ENCODE peak calls at places on chromosomes 13 and 19, in seven cellular contexts. P, K, T, U, I, E and D are unnamed samples.

GRCh38 chr19:39936622-39937021 is 2.2 kb upstream of the FCGBP start:
- DNase-seq in P (no peak), K (no peak), T (no peak), U (no peak), I (no peak), E (no peak), D (no peak)

GRCh38 chr19:7709932-7710460 is 8.1 kb upstream of the FCER2 start:
- DNase-seq in P (no peak), K (no peak), T (no peak), U (no peak), I (no peak), E (no peak), D (no peak)

GRCh38 chr19:16400911-16401675 is 70.7 kb downstream of the EPS15L1 start:
- DNase-seq in P (no peak), K (no peak), T (no peak), U (no peak), I (no peak), E (no peak), D (no peak)

GRCh38 chr13:38415233-38415632 is 65.6 kb downstream of the UFM1 start:
- DNase-seq in P (no peak), K (no peak), T (no peak), U (no peak), I (no peak), E (no peak), D (no peak)

GRCh38 chr19:38308926-38309614 is 5.0 kb downstream of the C19orf33 start:
- DNase-seq in P (no peak), K (no peak), T (no peak), U (no peak), I (no peak), E (no peak), D (no peak)

GRCh38 chr19:28425431-28425931 is 787.5 kb downstream of the UQCRFS1 start:
- DNase-seq in P (no peak), K (no peak), T (no peak), U (no peak), I (no peak), E (no peak), D (no peak)

GRCh38 chr19:16660763-16661479 is at the start of gene TMEM38A:
- DNase-seq in P (peak; percentile 7), K (peak; percentile 29), T (peak; percentile 62), U (peak; percentile 17), I (peak; percentile 62), E (peak; percentile 69), D (peak; percentile 72)

GRCh38 chr13:91904597-91904996 is 506.2 kb downstream of the GPC5 start:
- DNase-seq in P (no peak), K (no peak), T (no peak), U (no peak), I (no peak), E (no peak), D (no peak)

GRCh38 chr13:29582171-29582570 is 13.3 kb downstream of the SLC7A1 start:
- DNase-seq in P (no peak), K (no peak), T (no peak), U (no peak), I (no peak), E (peak; percentile 76), D (no peak)

GRCh38 chr13:95185311-95185710 is 115.9 kb downstream of the ABCC4 start:
- DNase-seq in P (no peak), K (peak; percentile 11), T (no peak), U (no peak), I (no peak), E (no peak), D (no peak)

GRCh38 chr13:94395889-94396288 is 83.6 kb downstream of the DCT start:
- DNase-seq in P (no peak), K (no peak), T (no peak), U (no peak), I (no peak), E (no peak), D (no peak)

GRCh38 chr19:33186835-33187540 is 7.1 kb upstream of the LRP3 start:
- DNase-seq in P (no peak), K (no peak), T (no peak), U (no peak), I (no peak), E (peak; percentile 59), D (no peak)

GRCh38 chr13:113121928-113122420 is 625 bp upstream of the F10 start:
- DNase-seq in P (no peak), K (no peak), T (no peak), U (no peak), I (no peak), E (peak; percentile 30), D (no peak)

GRCh38 chr13:94813920-94814500 is 101.7 kb upstream of the SOX21 start:
- DNase-seq in P (no peak), K (peak; percentile 63), T (no peak), U (no peak), I (no peak), E (no peak), D (no peak)

GRCh38 chr19:55075366-55075998 is at the start of gene EPS8L1:
- DNase-seq in P (no peak), K (no peak), T (no peak), U (no peak), I (no peak), E (peak; percentile 85), D (peak; percentile 89)

GRCh38 chr13:110236831-110237261 is 70.1 kb downstream of the COL4A1 start:
- DNase-seq in P (no peak), K (no peak), T (no peak), U (no peak), I (peak; percentile 10), E (no peak), D (no peak)

GRCh38 chr19:1582201-1582600 is 10.5 kb downstream of the MBD3 start:
- DNase-seq in P (no peak), K (peak; percentile 29), T (no peak), U (no peak), I (no peak), E (no peak), D (no peak)

GRCh38 chr13:35926859-35927530 is 204.2 kb downstream of the DCLK1 start:
- DNase-seq in P (no peak), K (no peak), T (no peak), U (no peak), I (no peak), E (no peak), D (no peak)

GRCh38 chr13:49208619-49209018 is 11.5 kb upstream of the MLNR start:
- DNase-seq in P (no peak), K (no peak), T (no peak), U (no peak), I (no peak), E (no peak), D (no peak)

GRCh38 chr19:6087074-6087506 is 23.2 kb downstream of the RFX2 start:
- DNase-seq in P (no peak), K (peak; percentile 41), T (peak; percentile 72), U (no peak), I (no peak), E (peak; percentile 72), D (no peak)

GRCh38 chr13:39244561-39245230 is 206.4 kb downstream of the NHLRC3 start:
- DNase-seq in P (no peak), K (peak; percentile 26), T (no peak), U (no peak), I (no peak), E (no peak), D (no peak)

GRCh38 chr13:51364404-51365008 is 25.0 kb downstream of the SERPINE3 start:
- DNase-seq in P (no peak), K (no peak), T (no peak), U (no peak), I (no peak), E (no peak), D (no peak)

GRCh38 chr13:30119476-30119875 is 187.9 kb downstream of the KATNAL1 start:
- DNase-seq in P (no peak), K (no peak), T (peak; percentile 61), U (no peak), I (no peak), E (no peak), D (no peak)

GRCh38 chr19:40691421-40692211 is 1.2 kb upstream of the NUMBL start:
- DNase-seq in P (no peak), K (no peak), T (no peak), U (no peak), I (no peak), E (no peak), D (no peak)

GRCh38 chr19:53158119-53158656 is 665 bp downstream of the ZNF347 start:
- DNase-seq in P (no peak), K (peak; percentile 20), T (peak; percentile 53), U (peak; percentile 17), I (peak; percentile 48), E (peak; percentile 59), D (peak; percentile 29)

GRCh38 chr19:1266116-1266817 is 2.9 kb upstream of the CIRBP start:
- DNase-seq in P (no peak), K (peak; percentile 73), T (peak; percentile 90), U (peak; percentile 79), I (peak; percentile 91), E (peak; percentile 97), D (peak; percentile 89)

GRCh38 chr19:33661336-33661735 is 39.6 kb downstream of the CHST8 start:
- DNase-seq in P (no peak), K (no peak), T (no peak), U (no peak), I (no peak), E (peak; percentile 11), D (no peak)

GRCh38 chr13:24112791-24113190 is 47.7 kb upstream of the SPATA13 start:
- DNase-seq in P (no peak), K (no peak), T (no peak), U (no peak), I (no peak), E (no peak), D (no peak)

GRCh38 chr19:46716013-46716671 is 772 bp downstream of the PRKD2 start:
- DNase-seq in P (no peak), K (no peak), T (no peak), U (no peak), I (peak; percentile 35), E (no peak), D (peak; percentile 39)

GRCh38 chr13:85651440-85651839 is 147.8 kb downstream of the SLITRK6 start:
- DNase-seq in P (no peak), K (no peak), T (no peak), U (no peak), I (no peak), E (no peak), D (no peak)

GRCh38 chr13:101988140-101988539 is 413.7 kb downstream of the FGF14 start:
- DNase-seq in P (no peak), K (no peak), T (no peak), U (no peak), I (no peak), E (no peak), D (no peak)

GRCh38 chr19:4933528-4933927 is 24.2 kb downstream of the UHRF1 start:
- DNase-seq in P (no peak), K (no peak), T (no peak), U (no peak), I (no peak), E (peak; percentile 69), D (peak; percentile 47)

GRCh38 chr19:39998511-39998910 is 1.7 kb downstream of the ZNF546 start:
- DNase-seq in P (no peak), K (no peak), T (no peak), U (no peak), I (no peak), E (no peak), D (no peak)

GRCh38 chr13:102347490-102347889 is 54.4 kb downstream of the FGF14 start:
- DNase-seq in P (no peak), K (no peak), T (no peak), U (no peak), I (no peak), E (no peak), D (no peak)

GRCh38 chr13:74316531-74316930 is 182.3 kb upstream of the KLF12 start:
- DNase-seq in P (no peak), K (no peak), T (no peak), U (no peak), I (no peak), E (no peak), D (no peak)